ENCODE peak calls at places on chromosome 15, in nine cellular contexts. A is kidney epithelial cell; J is spleen; P is HL-60; Y is NT2/D1; T is AG04449; O is kidney; C is effector memory CD4-positive, alpha-beta T cell; W is MM.1S. M is an unnamed sample.
A peak's percentile ranks its signal among the peaks of the same experiment; 100 is the strongest.

GRCh38 chr15:69591905-69592508 is 139.4 kb downstream of the RPLP1 start:
- DNase-seq in A (peak; percentile 37), P (no peak), C (no peak), O (no peak), J (no peak), W (no peak), T (no peak), Y (no peak), M (no peak)

GRCh38 chr15:30030350-30030749 is 52.4 kb upstream of the GOLGA8J start:
- DNase-seq in C (no peak), Y (no peak), W (no peak), J (no peak), O (no peak), P (no peak), T (no peak), A (no peak), M (no peak)

GRCh38 chr15:48426047-48426446 is 94.8 kb downstream of the DUT start:
- DNase-seq in P (no peak), O (no peak), Y (no peak), J (no peak), C (no peak), A (no peak), T (no peak), W (no peak), M (no peak)

GRCh38 chr15:47675735-47676134 is 41.6 kb upstream of the SEMA6D start:
- DNase-seq in W (no peak), A (no peak), O (no peak), Y (peak; percentile 20), J (no peak), T (no peak), P (no peak), C (no peak), M (no peak)

GRCh38 chr15:72737723-72738122 is 45.8 kb downstream of the ADPGK start:
- DNase-seq in W (peak; percentile 72), J (no peak), A (no peak), P (no peak), O (no peak), Y (no peak), C (no peak), T (no peak), M (no peak)

GRCh38 chr15:25391971-25392733 is 46.7 kb downstream of the UBE3A start:
- DNase-seq in C (no peak), P (no peak), O (no peak), J (no peak), Y (no peak), T (peak; percentile 73), W (no peak), A (peak; percentile 16), M (no peak)

GRCh38 chr15:71653986-71654713 is 156.2 kb upstream of the NR2E3 start:
- DNase-seq in O (no peak), C (no peak), A (no peak), P (no peak), Y (no peak), J (no peak), W (no peak), T (no peak), M (no peak)

GRCh38 chr15:45891766-45892165 is 256.9 kb downstream of the SQOR start:
- DNase-seq in C (no peak), Y (no peak), O (no peak), A (no peak), J (no peak), P (no peak), W (no peak), T (no peak), M (no peak)

GRCh38 chr15:68444336-68444735 is 12.4 kb upstream of the ITGA11 start:
- DNase-seq in Y (no peak), C (no peak), T (no peak), J (no peak), W (no peak), A (no peak), P (no peak), O (no peak), M (no peak)

GRCh38 chr15:67253517-67254237 is 784 bp downstream of the AAGAB start:
- DNase-seq in Y (no peak), O (no peak), W (no peak), T (no peak), J (no peak), A (no peak), C (no peak), P (no peak), M (no peak)

GRCh38 chr15:77650285-77650684 is 17.6 kb upstream of the LINGO1 start:
- DNase-seq in J (no peak), A (no peak), P (no peak), Y (no peak), C (no peak), O (no peak), T (no peak), W (no peak), M (no peak)

GRCh38 chr15:28961391-28961790 is 75.6 kb downstream of the APBA2 start:
- DNase-seq in C (no peak), P (no peak), W (no peak), J (peak; percentile 43), Y (no peak), A (no peak), O (no peak), T (no peak), M (no peak)

GRCh38 chr15:101464999-101465669 is 24.4 kb downstream of the PCSK6 start:
- DNase-seq in Y (no peak), P (no peak), O (peak; percentile 36), J (no peak), C (no peak), T (no peak), A (no peak), W (no peak), M (no peak)
- H3K4me3 ChIP-seq in Y (no peak overlapping the region), P (no peak overlapping the region), O (no peak overlapping the region), J (no peak overlapping the region), C (no peak overlapping the region), T (no peak overlapping the region), A (no peak overlapping the region), W (no peak overlapping the region), M (no peak overlapping the region)

GRCh38 chr15:36497903-36498302 is 81.5 kb upstream of the CDIN1 start:
- DNase-seq in W (no peak), P (no peak), Y (no peak), C (no peak), A (no peak), O (no peak), T (no peak), J (no peak), M (no peak)
- H3K4me3 ChIP-seq in W (no peak overlapping the region), P (no peak overlapping the region), Y (no peak overlapping the region), C (no peak overlapping the region), A (no peak overlapping the region), O (peak overlapping the region; percentile 26), T (no peak overlapping the region), J (no peak overlapping the region), M (no peak overlapping the region)

DNA sequence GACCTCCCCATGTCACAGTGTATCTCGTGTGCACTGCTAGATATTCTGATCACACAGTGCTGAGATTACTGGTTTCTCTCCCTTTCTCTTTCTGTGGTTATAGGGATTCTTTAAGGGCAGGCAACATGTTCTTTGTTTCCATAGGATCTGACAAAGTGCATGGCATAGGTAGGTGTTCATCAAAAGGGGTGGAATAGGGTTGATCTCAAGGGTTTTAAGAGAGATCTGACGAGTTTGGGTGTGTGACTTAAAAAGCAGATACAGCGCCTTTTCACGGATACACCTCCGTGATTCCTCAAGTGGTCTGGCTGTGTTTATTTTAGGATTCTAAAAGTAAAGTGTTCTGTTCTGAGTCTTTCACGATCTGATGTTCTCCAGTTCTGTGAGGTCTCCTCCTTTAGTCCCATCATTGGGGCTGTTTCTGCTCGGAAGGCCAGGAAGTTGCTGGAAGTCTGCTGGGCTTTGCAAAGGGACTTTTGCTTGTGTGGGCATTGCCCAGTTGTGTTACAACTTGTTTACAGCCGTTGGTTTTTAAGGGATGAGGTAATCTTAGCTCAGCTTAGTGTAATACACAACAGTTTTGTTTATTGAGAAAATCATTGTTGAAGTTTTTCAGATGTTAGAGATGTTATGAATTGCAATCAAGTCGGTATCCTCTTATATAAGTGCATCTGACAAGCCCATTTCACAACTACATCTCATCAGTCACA is 34.8 kb downstream of the IGF1R start:
- DNase-seq in T (no peak), P (peak; percentile 14), Y (no peak), C (no peak), W (no peak), A (no peak), J (no peak), O (no peak), M (no peak)
- H3K4me3 ChIP-seq in T (no peak overlapping the region), P (no peak overlapping the region), Y (no peak overlapping the region), C (no peak overlapping the region), W (no peak overlapping the region), A (no peak overlapping the region), J (no peak overlapping the region), O (no peak overlapping the region), M (no peak overlapping the region)

GRCh38 chr15:73737506-73737905 is 15.6 kb downstream of the INSYN1 start:
- DNase-seq in Y (no peak), P (no peak), J (no peak), O (no peak), A (no peak), W (no peak), T (no peak), C (no peak), M (no peak)

GRCh38 chr15:73744293-73744692 is 8.9 kb downstream of the INSYN1 start:
- DNase-seq in J (no peak), P (no peak), A (no peak), O (no peak), C (no peak), Y (no peak), W (no peak), T (no peak), M (no peak)

GRCh38 chr15:73740152-73741048 is 12.8 kb downstream of the INSYN1 start:
- DNase-seq in C (no peak), T (no peak), O (no peak), J (no peak), A (no peak), Y (no peak), P (no peak), W (no peak), M (no peak)

GRCh38 chr15:73745073-73745472 is 8.1 kb downstream of the INSYN1 start:
- DNase-seq in O (no peak), W (no peak), Y (no peak), C (no peak), P (no peak), J (no peak), A (no peak), T (no peak), M (no peak)

DNA sequence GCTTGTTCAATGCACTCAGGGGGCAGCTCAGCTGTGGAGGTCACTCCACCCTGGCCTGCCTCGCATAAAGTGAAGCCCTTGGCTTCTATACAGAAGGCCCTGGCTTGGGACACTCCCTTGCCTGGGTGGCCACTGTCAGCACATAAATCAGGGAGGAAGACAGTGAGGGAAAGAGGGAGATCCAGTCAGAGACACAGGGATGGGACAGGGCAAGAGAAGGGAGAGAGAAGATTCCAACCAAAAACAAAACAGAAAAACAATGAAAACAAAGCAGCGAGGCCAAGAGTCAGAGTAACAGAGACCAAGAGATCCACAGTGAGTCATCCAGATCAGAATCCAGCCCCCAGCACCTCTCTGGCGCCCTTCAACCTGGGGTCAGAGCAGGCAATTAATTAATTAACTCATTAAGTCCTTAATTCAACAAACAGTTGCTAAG is 11.7 kb downstream of the INSYN1 start:
- DNase-seq in J (no peak), T (no peak), P (no peak), O (no peak), A (no peak), Y (no peak), C (no peak), W (no peak), M (no peak)
- H3K4me3 ChIP-seq in J (no peak overlapping the region), T (no peak overlapping the region), P (no peak overlapping the region), O (no peak overlapping the region), A (no peak overlapping the region), Y (no peak overlapping the region), C (no peak overlapping the region), W (no peak overlapping the region), M (no peak overlapping the region)